ENCODE peak calls at places on chromosomes 7 and 10, in four cellular contexts. O, C, Q and W are unnamed samples. For H3K4me1, the result is how much of the 10 kb centered on the place peaks cover.

GRCh38 chr10:10500941-10501340 is 516.7 kb upstream of the CELF2 start:
- DNase-seq in O (no peak), C (no peak), Q (no peak), W (no peak)

GRCh38 chr7:70681111-70681846 is 450.7 kb upstream of the GALNT17 start:
- DNase-seq in O (no peak), C (no peak), Q (no peak), W (no peak)

GRCh38 chr10:58641095-58641531 is 128.4 kb downstream of the BICC1 start:
- DNase-seq in C (no peak), O (peak), Q (peak), W (no peak)

GRCh38 chr10:121974019-121974534 is 940 bp downstream of the NSMCE4A start:
- DNase-seq in Q (no peak), O (no peak), C (no peak), W (no peak)

GRCh38 chr7:65746398-65746669 is 126.5 kb upstream of the VKORC1L1 start:
- DNase-seq in Q (peak), O (no peak), C (no peak), W (no peak)

GRCh38 chr10:124012583-124012982 is 80.8 kb downstream of the CHST15 start:
- DNase-seq in O (no peak), Q (no peak), C (no peak), W (no peak)

GRCh38 chr7:69078997-69079769 is 519.1 kb upstream of the AUTS2 start:
- DNase-seq in O (no peak), Q (no peak), C (no peak), W (no peak)

GRCh38 chr7:69787736-69788431 is 189.6 kb downstream of the AUTS2 start:
- DNase-seq in O (no peak), C (no peak), Q (no peak), W (no peak)

GRCh38 chr7:155941688-155942087 is 129.4 kb upstream of the SHH start:
- DNase-seq in O (no peak), Q (no peak), C (no peak), W (no peak)

GRCh38 chr7:75758491-75758890 is 13.5 kb downstream of the CCL26 start:
- DNase-seq in C (no peak), O (no peak), Q (no peak), W (no peak)

GRCh38 chr10:110651044-110651958 is 7.2 kb downstream of the RBM20 start:
- DNase-seq in O (no peak), Q (no peak), C (peak), W (no peak)

GRCh38 chr10:105785721-105786120 is 1144.6 kb downstream of the SORCS3 start:
- DNase-seq in Q (no peak), C (no peak), O (no peak), W (no peak)

GRCh38 chr7:101781384-101781783 is 36.0 kb upstream of the CUX1 start:
- DNase-seq in Q (no peak), O (no peak), C (no peak), W (no peak)

GRCh38 chr10:23514321-23514720 is 75.4 kb downstream of the OTUD1 start:
- DNase-seq in C (no peak), O (no peak), Q (no peak), W (no peak)

GRCh38 chr10:86363833-86364511 is 2.6 kb downstream of the GRID1 start:
- DNase-seq in Q (no peak), O (no peak), C (no peak), W (no peak)

GRCh38 chr7:157389951-157390730 is 53.3 kb downstream of the DNAJB6 start:
- DNase-seq in Q (no peak), C (no peak), O (no peak), W (no peak)

GRCh38 chr7:44400033-44400511 is 74.7 kb upstream of the CAMK2B start:
- DNase-seq in O (no peak), C (no peak), Q (no peak), W (no peak)

GRCh38 chr10:97184971-97185325 is 811 bp downstream of the SLIT1 start:
- DNase-seq in Q (no peak), C (no peak), O (no peak), W (no peak)

GRCh38 chr10:5910323-5911100 is 20.5 kb downstream of the FBH1 start:
- DNase-seq in C (no peak), Q (no peak), O (no peak), W (no peak)

GRCh38 chr7:8436965-8437364 is 3.6 kb downstream of the NXPH1 start:
- DNase-seq in Q (peak), C (no peak), O (peak), W (no peak)

GRCh38 chr10:64733980-64734379 is 1212.8 kb downstream of the REEP3 start:
- DNase-seq in O (peak), Q (peak), C (no peak), W (no peak)

GRCh38 chr7:40519009-40519408 is 384.2 kb downstream of the SUGCT start:
- DNase-seq in O (no peak), Q (no peak), C (no peak), W (no peak)

GRCh38 chr10:119104653-119105024 is 726 bp downstream of the DENND10 start:
- DNase-seq in Q (peak), C (no peak), O (no peak), W (no peak)

GRCh38 chr7:69374036-69374420 is 224.2 kb upstream of the AUTS2 start:
- DNase-seq in O (no peak), C (no peak), Q (no peak), W (no peak)

GRCh38 chr7:84190016-84190705 is 4.4 kb downstream of the SEMA3A start:
- DNase-seq in Q (no peak), C (no peak), O (no peak), W (no peak)

GRCh38 chr7:131556055-131556911 is at the start of gene PODXL:
- DNase-seq in O (no peak), Q (peak), C (peak), W (no peak)

GRCh38 chr10:119370046-119370770 is 162.8 kb downstream of the GRK5 start:
- DNase-seq in Q (no peak), O (no peak), C (no peak), W (no peak)

GRCh38 chr7:14137676-14138075 is 148.2 kb upstream of the ETV1 start:
- DNase-seq in O (no peak), C (no peak), Q (no peak), W (no peak)

GRCh38 chr7:36019966-36020365 is 133.1 kb upstream of the EEPD1 start:
- DNase-seq in O (no peak), C (no peak), Q (no peak), W (no peak)

GRCh38 chr10:102762401-102763015 is 18.8 kb downstream of the WBP1L start:
- DNase-seq in O (no peak), Q (no peak), C (no peak), W (no peak)
- H3K4me1 ChIP-seq in O (under half), Q (under half), C (under half), W (half or more)

GRCh38 chr7:5662776-5663175 is 118.7 kb downstream of the RNF216 start:
- DNase-seq in Q (no peak), O (no peak), C (no peak), W (no peak)
- H3K27ac ChIP-seq in Q (no peak), O (no peak), C (no peak), W (no peak)

GRCh38 chr7:38195804-38196595 is 18.0 kb downstream of the STARD3NL start:
- DNase-seq in O (no peak), Q (peak), C (no peak), W (no peak)

GRCh38 chr7:38199782-38200181 is 21.7 kb downstream of the STARD3NL start:
- DNase-seq in O (no peak), C (no peak), Q (no peak), W (no peak)

GRCh38 chr7:38198356-38198755 is 20.3 kb downstream of the STARD3NL start:
- DNase-seq in O (no peak), C (no peak), Q (no peak), W (no peak)

DNA sequence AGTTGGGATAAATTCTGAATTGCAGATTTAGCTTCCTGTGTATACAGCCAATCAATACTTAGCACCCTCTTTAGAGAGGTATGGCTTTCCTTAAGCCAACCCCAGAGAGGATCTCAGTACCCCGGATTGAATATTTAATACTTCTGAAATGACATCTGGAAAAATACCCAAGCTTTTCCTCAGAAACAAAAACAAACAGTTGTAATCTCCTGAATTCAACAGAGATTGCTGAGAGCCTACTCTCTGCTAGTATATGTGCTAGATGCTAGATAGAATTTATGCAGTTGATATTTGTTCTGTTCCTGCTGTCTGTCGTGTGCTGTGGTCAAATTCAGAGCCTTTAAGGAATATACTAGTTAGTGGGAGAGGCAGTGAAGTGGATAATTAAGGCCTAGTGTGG is 21.1 kb downstream of the STARD3NL start:
- DNase-seq in Q (no peak), O (no peak), C (no peak), W (no peak)
- H3K4me1 ChIP-seq in Q (under half), O (under half), C (under half), W (under half)

DNA sequence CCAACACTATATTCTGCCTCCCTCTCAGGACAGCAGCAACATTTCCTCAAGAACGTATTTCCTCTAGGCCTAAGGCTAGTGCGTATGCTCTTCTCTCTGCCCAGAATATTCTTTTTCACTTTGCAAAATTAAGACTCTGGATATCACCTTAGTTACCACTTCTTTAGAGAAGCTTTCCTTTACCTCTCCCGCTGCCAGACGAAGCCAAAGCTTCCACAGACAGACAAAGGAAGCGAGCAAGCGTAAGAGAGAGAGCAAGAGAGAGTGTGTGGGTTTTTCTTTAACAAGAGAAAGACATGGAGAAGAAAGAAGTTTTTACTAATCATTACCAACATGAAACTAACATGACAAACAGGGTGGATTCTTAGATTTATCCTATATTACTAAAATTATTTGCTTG is 64.1 kb downstream of the P4HA1 start:
- DNase-seq in Q (no peak), C (no peak), O (no peak), W (no peak)
- H3K27ac ChIP-seq in Q (no peak), C (no peak), O (no peak), W (no peak)

GRCh38 chr7:2388637-2388954 is 14.8 kb upstream of the CHST12 start:
- DNase-seq in Q (no peak), O (no peak), C (no peak), W (no peak)

GRCh38 chr7:2384354-2385243 is 18.8 kb upstream of the CHST12 start:
- DNase-seq in O (no peak), Q (no peak), C (no peak), W (no peak)

GRCh38 chr7:2386964-2387669 is 16.3 kb upstream of the CHST12 start:
- DNase-seq in O (no peak), Q (no peak), C (no peak), W (no peak)

GRCh38 chr7:2383543-2384274 is 19.7 kb upstream of the CHST12 start:
- DNase-seq in C (no peak), Q (no peak), O (no peak), W (no peak)

GRCh38 chr7:2387897-2388636 is 15.3 kb upstream of the CHST12 start:
- DNase-seq in O (no peak), Q (no peak), C (no peak), W (no peak)
- H3K4me1 ChIP-seq in O (under half), Q (under half), C (under half), W (under half)

DNA sequence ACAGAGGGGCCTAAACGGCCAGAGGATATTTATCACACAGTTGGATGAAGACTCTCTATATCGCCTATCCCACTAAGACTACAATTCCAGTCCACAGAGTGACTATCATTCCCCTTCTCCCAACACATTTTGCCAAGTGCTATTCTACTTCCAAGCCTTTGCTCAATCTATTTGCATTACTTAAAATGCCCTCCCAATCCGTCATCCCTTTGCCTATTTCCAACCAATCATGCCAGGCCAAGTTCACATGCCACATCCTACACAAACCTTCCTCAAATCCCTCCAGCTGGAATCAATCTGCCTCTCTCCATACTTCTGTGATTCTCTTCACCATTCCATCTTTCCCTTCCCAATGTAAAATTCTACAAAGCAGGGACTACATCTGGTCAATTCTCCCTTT is 38.2 kb downstream of the SMURF1 start:
- DNase-seq in O (no peak), C (no peak), Q (no peak), W (no peak)
- H3K27ac ChIP-seq in O (no peak), C (no peak), Q (peak), W (peak)

GRCh38 chr10:27526242-27526641 is 22.1 kb downstream of the RAB18 start:
- DNase-seq in C (no peak), Q (no peak), O (no peak), W (no peak)
- H3K4me1 ChIP-seq in C (half or more), Q (under half), O (under half), W (under half)

GRCh38 chr7:22156205-22156604 is 200.7 kb downstream of the RAPGEF5 start:
- DNase-seq in C (no peak), Q (peak), O (peak), W (no peak)
- H3K27ac ChIP-seq in C (no peak), Q (no peak), O (no peak), W (no peak)

DNA sequence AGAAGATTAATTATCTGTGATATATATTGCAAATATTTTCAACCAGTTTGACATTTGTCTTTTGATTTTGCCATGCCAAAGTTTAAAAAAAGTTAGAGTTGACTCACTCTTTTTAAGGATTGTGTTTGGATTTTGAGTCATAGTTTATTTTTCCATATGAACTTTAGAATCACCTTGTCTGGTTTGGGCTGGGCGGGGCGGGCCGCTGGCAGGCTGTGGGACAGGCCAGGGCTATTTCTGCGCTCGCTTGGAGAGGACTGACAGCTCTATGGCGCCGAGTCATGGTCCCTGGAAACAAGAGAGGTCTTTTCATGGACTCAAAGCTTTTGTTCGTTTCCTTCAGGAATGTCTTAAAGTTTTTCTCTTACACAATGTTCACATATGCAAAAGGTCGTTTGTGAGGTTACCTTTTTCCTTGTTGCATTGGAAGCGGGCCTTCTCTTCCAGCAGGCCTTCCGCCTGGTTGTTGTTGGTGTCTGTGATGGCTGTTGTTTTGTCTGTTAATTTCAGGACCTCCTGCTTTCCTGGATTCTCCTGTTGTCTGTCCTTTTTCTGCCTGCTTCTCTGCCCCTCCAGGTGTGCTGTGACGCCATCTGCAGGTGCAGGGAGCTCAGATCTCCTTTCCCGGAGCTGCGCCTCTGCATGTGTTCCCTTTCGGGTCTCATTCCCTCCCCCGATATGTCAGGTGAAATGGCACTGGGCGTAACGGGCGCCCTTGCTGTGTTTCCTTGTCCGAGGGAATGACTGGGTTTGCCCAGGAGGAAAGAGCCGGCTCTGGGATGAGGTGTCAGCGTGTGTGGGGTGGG is 53.8 kb downstream of the INPP5A start:
- DNase-seq in C (peak), Q (peak), O (no peak), W (peak)
- H3K4me1 ChIP-seq in C (half or more), Q (under half), O (under half), W (half or more)

GRCh38 chr10:101478956-101479355 is 109.1 kb downstream of the POLL start:
- DNase-seq in C (no peak), Q (no peak), O (no peak), W (no peak)
- H3K27ac ChIP-seq in C (no peak), Q (no peak), O (no peak), W (no peak)